ENCODE peak calls at places on chromosomes 4 and X, in seven cellular contexts. T is tibial nerve, K is PC-3, R is AG09309, H is pancreas, O is BE2C, X is IMR-90. J is an unnamed sample.

GRCh38 chrX:153708415-153708814 is 15.8 kb downstream of the BCAP31 start:
- DNase-seq in H (peak), X (peak), R (no peak), T (peak), O (peak), K (peak), J (peak)

GRCh38 chrX:106286053-106286650 is 118.0 kb downstream of the PWWP3B start:
- DNase-seq in R (no peak), X (no peak), K (peak), O (no peak), H (no peak), T (no peak), J (peak)

GRCh38 chr4:13920901-13921300 is 293.4 kb upstream of the BOD1L1 start:
- DNase-seq in O (no peak), R (peak), H (no peak), X (peak), T (peak), K (peak), J (peak)

GRCh38 chr4:171279131-171279530 is 534.1 kb upstream of the GALNTL6 start:
- DNase-seq in K (peak), R (no peak), O (no peak), X (no peak), H (no peak), T (no peak), J (no peak)

GRCh38 chr4:24980064-24980690 is 50.6 kb downstream of the LGI2 start:
- DNase-seq in T (peak), O (peak), K (peak), R (peak), X (peak), H (peak), J (peak)

GRCh38 chr4:55817691-55818090 is 1.9 kb upstream of the EXOC1L start:
- DNase-seq in K (no peak), X (no peak), H (no peak), O (no peak), R (no peak), T (no peak), J (no peak)

GRCh38 chr4:151672996-151673395 is 87.8 kb downstream of the GATB start:
- DNase-seq in T (no peak), K (no peak), O (no peak), H (no peak), X (no peak), R (no peak), J (no peak)

GRCh38 chrX:103520391-103520790 is 1.1 kb upstream of the RAB40A start:
- DNase-seq in H (no peak), X (peak), T (no peak), R (no peak), K (peak), O (no peak), J (peak)

GRCh38 chr4:65825121-65825520 is 154.8 kb upstream of the EPHA5 start:
- DNase-seq in T (no peak), K (peak), O (no peak), R (no peak), H (no peak), X (peak), J (peak)

GRCh38 chrX:24395775-24396174 is 35.3 kb downstream of the SUPT20HL1 start:
- DNase-seq in H (peak), K (peak), T (peak), X (peak), O (peak), R (peak), J (peak)

GRCh38 chr4:93646225-93646930 is 182.2 kb upstream of the ATOH1 start:
- DNase-seq in X (peak), H (no peak), R (no peak), K (peak), O (no peak), T (no peak), J (no peak)

GRCh38 chr4:38711066-38711465 is 47.1 kb downstream of the KLF3 start:
- DNase-seq in H (no peak), R (no peak), X (no peak), K (no peak), O (no peak), T (no peak), J (no peak)

GRCh38 chr4:37188100-37188499 is 56.4 kb upstream of the NWD2 start:
- DNase-seq in X (no peak), R (no peak), K (peak), H (no peak), O (peak), T (no peak), J (no peak)

GRCh38 chr4:48290146-48290772 is 20.6 kb upstream of the TEC start:
- DNase-seq in R (no peak), T (no peak), H (no peak), X (no peak), O (peak), K (peak), J (no peak)

GRCh38 chr4:67035501-67035900 is 509.8 kb downstream of the CENPC start:
- DNase-seq in X (no peak), R (no peak), T (no peak), H (no peak), K (peak), O (no peak), J (peak)

GRCh38 chr4:4182835-4183568 is 43.7 kb downstream of the OTOP1 start:
- DNase-seq in O (peak), K (peak), T (no peak), R (no peak), H (no peak), X (no peak), J (peak)

GRCh38 chrX:39397561-39398200 is 596.4 kb downstream of the MID1IP1 start:
- DNase-seq in O (no peak), K (no peak), R (no peak), X (no peak), T (no peak), H (no peak), J (no peak)

GRCh38 chr4:90126805-90127204 is 389 bp upstream of the CCSER1 start:
- DNase-seq in K (peak), T (no peak), H (no peak), X (no peak), O (no peak), R (no peak), J (peak)

GRCh38 chrX:18769812-18770573 is 62.5 kb downstream of the PPEF1 start:
- DNase-seq in R (no peak), K (no peak), T (no peak), H (no peak), O (peak), X (no peak), J (peak)

GRCh38 chr4:127370495-127371069 is 262.2 kb upstream of the INTU start:
- DNase-seq in O (peak), X (peak), H (no peak), R (no peak), K (no peak), T (peak), J (no peak)

GRCh38 chrX:109889289-109890006 is 113.5 kb upstream of the TMEM164 start:
- DNase-seq in K (peak), H (no peak), T (no peak), O (no peak), X (peak), R (no peak), J (peak)

GRCh38 chrX:9318761-9319160 is 146.1 kb upstream of the TBL1X start:
- DNase-seq in R (no peak), K (no peak), T (no peak), X (no peak), O (no peak), H (no peak), J (no peak)

GRCh38 chr4:189445613-189446012 is 495.1 kb upstream of the FRG1 start:
- DNase-seq in R (no peak), K (no peak), H (no peak), O (no peak), T (no peak), X (no peak), J (no peak)

GRCh38 chr4:121728798-121729226 is 32.0 kb upstream of the ANXA5 start:
- DNase-seq in H (no peak), X (peak), T (no peak), O (no peak), R (peak), K (peak), J (peak)

GRCh38 chrX:16136080-16136479 is 12.7 kb downstream of the GRPR start:
- DNase-seq in K (no peak), R (no peak), X (peak), H (no peak), O (no peak), T (no peak), J (no peak)

GRCh38 chr4:117491531-117491930 is 406.2 kb upstream of the TRAM1L1 start:
- DNase-seq in X (no peak), R (no peak), H (no peak), O (no peak), K (no peak), T (no peak), J (no peak)

GRCh38 chr4:105474110-105474518 is 252 bp upstream of the PPA2 start:
- DNase-seq in X (peak), K (no peak), O (no peak), R (no peak), T (peak), H (peak), J (peak)

GRCh38 chrX:132193872-132194574 is 25.2 kb downstream of the RAP2C start:
- DNase-seq in O (no peak), X (no peak), K (no peak), R (no peak), T (no peak), H (no peak), J (no peak)

GRCh38 chr4:165517216-165517615 is 138.4 kb downstream of the CPE start:
- DNase-seq in R (no peak), H (no peak), T (no peak), O (no peak), K (no peak), X (no peak), J (no peak)

GRCh38 chr4:163680390-163681098 is 186.1 kb downstream of the TMA16 start:
- DNase-seq in X (peak), H (no peak), O (no peak), K (peak), T (no peak), R (no peak), J (no peak)

GRCh38 chr4:151331276-151332042 is 6.1 kb upstream of the SH3D19 start:
- DNase-seq in X (peak), O (no peak), H (no peak), R (no peak), K (peak), T (no peak), J (peak)

GRCh38 chrX:23317799-23318724 is 16.6 kb upstream of the PTCHD1 start:
- DNase-seq in T (no peak), X (no peak), K (peak), O (peak), R (no peak), H (no peak), J (peak)

GRCh38 chr4:12409507-12410190 is 981.0 kb upstream of the HS3ST1 start:
- DNase-seq in O (no peak), R (no peak), K (peak), X (no peak), H (no peak), T (no peak), J (peak)

GRCh38 chrX:99914676-99915075 is 495.4 kb downstream of the PCDH19 start:
- DNase-seq in T (no peak), O (no peak), X (no peak), K (peak), R (no peak), H (no peak), J (no peak)

DNA sequence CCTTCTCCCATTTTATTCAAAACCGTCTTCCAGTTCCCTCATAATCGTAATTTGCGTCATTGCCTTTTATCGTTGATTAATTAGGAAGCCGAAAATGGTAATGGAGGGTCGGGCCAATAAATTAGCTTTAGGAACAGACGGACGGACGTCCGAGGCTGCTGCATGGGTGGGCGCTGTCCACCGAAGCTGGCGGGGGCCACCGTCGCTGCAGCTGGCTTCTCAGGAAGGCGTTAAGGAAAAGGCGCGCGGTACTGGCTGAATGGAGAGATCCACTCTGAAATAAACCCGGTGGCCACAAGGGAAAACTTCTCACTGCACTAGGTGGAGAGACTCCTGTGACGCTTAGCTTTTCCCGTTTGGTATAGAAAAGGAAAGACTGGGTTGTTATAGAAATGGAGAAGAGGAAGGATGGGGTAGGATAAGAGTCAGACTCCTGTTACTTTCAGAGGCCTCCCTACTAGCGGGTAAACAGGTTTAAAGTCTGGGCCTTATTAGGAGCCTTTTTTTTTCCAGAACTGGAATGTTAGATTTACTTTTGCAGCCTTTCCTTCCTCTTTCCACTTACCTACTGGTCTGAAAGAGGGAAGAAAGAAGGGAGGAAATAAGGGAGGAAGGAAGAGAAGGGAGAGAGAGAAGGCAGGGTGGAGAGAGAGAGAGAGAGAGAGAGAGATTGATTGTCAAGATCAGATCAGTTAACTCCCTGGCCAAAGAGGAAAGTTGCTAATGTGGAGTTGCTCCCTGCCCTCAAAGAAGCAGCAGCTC is 11.3 kb upstream of the PRDM8 start:
- DNase-seq in X (peak), R (no peak), O (no peak), T (no peak), H (no peak), K (no peak), J (no peak)
- TF ChIP-seq CTCF in X (no peak), R (no peak), O (no peak), T (no peak), H (no peak), K (no peak), J (no peak)

GRCh38 chr4:77193046-77193445 is 36.0 kb downstream of the CCNG2 start:
- DNase-seq in R (no peak), H (no peak), T (no peak), K (no peak), O (no peak), X (no peak), J (no peak)

GRCh38 chr4:77196866-77197265 is 39.9 kb downstream of the CCNG2 start:
- DNase-seq in K (no peak), X (no peak), T (no peak), H (no peak), R (no peak), O (no peak), J (no peak)

GRCh38 chr4:77194366-77194765 is 37.4 kb downstream of the CCNG2 start:
- DNase-seq in K (no peak), T (no peak), X (no peak), H (no peak), O (no peak), R (no peak), J (no peak)

GRCh38 chr4:77194989-77195388 is 38.0 kb downstream of the CCNG2 start:
- DNase-seq in K (no peak), O (no peak), R (no peak), X (no peak), T (no peak), H (no peak), J (no peak)

GRCh38 chr4:77193511-77194236 is 36.7 kb downstream of the CCNG2 start:
- DNase-seq in K (no peak), R (no peak), X (no peak), T (peak), H (no peak), O (peak), J (no peak)
- H3K4me3 ChIP-seq in K (no peak), R (no peak), X (no peak), T (no peak), H (no peak), O (no peak), J (no peak)

GRCh38 chr4:85828295-85828910 is 353.5 kb downstream of the ARHGAP24 start:
- DNase-seq in R (no peak), H (no peak), O (no peak), T (no peak), K (peak), X (peak), J (peak)

GRCh38 chr4:85829276-85830051 is 354.5 kb downstream of the ARHGAP24 start:
- DNase-seq in R (no peak), H (no peak), O (no peak), X (peak), T (no peak), K (peak), J (no peak)

GRCh38 chr4:85823295-85823694 is 348.3 kb downstream of the ARHGAP24 start:
- DNase-seq in H (no peak), X (peak), T (no peak), R (no peak), K (peak), O (peak), J (no peak)

GRCh38 chr4:85824166-85824945 is 349.4 kb downstream of the ARHGAP24 start:
- DNase-seq in O (no peak), K (no peak), T (no peak), X (no peak), R (no peak), H (no peak), J (no peak)

GRCh38 chr4:85825937-85826678 is 351.2 kb downstream of the ARHGAP24 start:
- DNase-seq in K (peak), O (peak), T (no peak), H (peak), X (peak), R (peak), J (peak)
- TF ChIP-seq CTCF in K (peak), O (peak), T (no peak), H (no peak), X (peak), R (peak), J (peak)

GRCh38 chr4:110629214-110629754 is 6.4 kb upstream of the PITX2 start:
- DNase-seq in O (no peak), K (no peak), R (no peak), X (no peak), H (no peak), T (no peak), J (no peak)
- H3K4me3 ChIP-seq in O (no peak), K (no peak), R (peak), X (no peak), H (no peak), T (no peak), J (no peak)

DNA sequence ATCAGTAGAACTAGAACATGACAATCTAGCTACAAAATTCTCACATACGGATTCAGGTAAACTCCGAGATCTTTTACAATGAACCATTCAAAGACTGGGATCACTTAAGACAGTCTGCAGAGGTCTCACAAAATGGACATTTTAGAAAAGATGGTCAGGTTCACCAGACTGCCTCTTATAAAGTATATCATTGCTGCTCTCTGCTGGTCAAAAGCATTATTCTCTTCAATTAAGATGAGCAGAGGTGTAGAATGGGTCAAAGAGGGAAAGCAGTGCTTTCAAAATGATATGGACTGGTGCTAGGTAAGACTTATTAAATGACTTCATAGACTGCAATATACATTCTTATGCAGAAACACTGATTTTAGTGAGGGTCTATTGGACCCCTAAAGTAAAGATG is 434.7 kb downstream of the PACRGL start:
- DNase-seq in T (no peak), X (no peak), K (peak), R (no peak), O (no peak), H (no peak), J (peak)
- TF ChIP-seq CTCF in T (no peak), X (no peak), K (peak), R (no peak), O (peak), H (no peak), J (no peak)

GRCh38 chr4:156595041-156595440 is 376.6 kb downstream of the PDGFC start:
- DNase-seq in T (no peak), K (peak), O (no peak), X (peak), R (no peak), H (no peak), J (peak)

GRCh38 chr4:156593464-156593863 is 378.1 kb downstream of the PDGFC start:
- DNase-seq in O (no peak), X (peak), H (no peak), K (no peak), R (no peak), T (no peak), J (peak)

GRCh38 chr4:156596026-156596425 is 375.6 kb downstream of the PDGFC start:
- DNase-seq in H (no peak), R (no peak), K (no peak), X (peak), T (no peak), O (no peak), J (peak)

GRCh38 chr4:156591679-156592078 is 379.9 kb downstream of the PDGFC start:
- DNase-seq in T (no peak), K (no peak), O (no peak), H (no peak), R (no peak), X (no peak), J (no peak)

DNA sequence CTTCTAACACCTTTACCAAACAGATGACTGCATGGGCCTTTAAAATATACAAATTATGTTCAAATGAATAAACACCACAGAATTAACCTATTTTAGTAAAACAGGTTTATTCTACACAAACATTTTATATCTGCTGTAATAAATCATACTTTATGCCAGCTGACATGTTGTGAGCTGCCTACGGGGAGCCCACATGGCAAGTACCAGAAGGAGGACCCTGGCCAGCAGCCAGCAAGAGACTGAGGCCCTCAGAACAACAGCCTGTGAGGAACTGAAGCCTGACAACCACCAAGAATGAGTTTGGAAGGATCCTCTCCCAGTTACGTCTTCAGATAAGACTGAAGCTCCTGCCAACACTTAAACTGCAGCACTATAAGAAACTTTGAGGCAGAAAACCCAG is 377.0 kb downstream of the PDGFC start:
- DNase-seq in R (no peak), T (peak), O (no peak), X (no peak), K (peak), H (no peak), J (peak)
- H3K4me3 ChIP-seq in R (no peak), T (no peak), O (no peak), X (no peak), K (no peak), H (no peak), J (no peak)

DNA sequence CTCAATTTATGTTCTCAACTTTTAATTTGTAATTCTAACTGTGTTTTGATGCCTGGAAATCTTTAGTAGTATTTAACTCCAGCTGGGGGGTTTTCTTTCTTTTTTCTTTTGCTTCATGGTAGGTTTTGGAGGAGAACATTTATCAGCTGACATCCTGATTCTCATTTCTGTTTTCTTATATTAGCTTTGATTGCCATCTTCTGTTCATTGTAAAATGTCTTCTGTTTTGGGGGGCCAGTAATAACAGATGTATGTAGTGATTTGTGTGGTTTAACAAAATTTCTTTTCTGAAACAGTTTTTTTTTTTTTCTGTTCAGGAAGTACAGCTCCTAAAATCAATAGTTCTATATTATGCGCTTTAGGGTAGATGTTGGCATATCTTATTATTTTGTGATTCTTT is 182.2 kb downstream of the GABRB1 start:
- DNase-seq in R (no peak), H (no peak), K (no peak), O (no peak), T (no peak), X (peak), J (no peak)
- TF ChIP-seq CTCF in R (no peak), H (no peak), K (no peak), O (no peak), T (no peak), X (no peak), J (no peak)